ENCODE peak calls at places on chromosomes 5 and 9, in eight cellular contexts. Q, M, W, I, B, H, E and U are unnamed samples.

GRCh38 chr5:175826980-175827379 is 44.4 kb upstream of the CPLX2 start:
- DNase-seq in Q (peak; percentile 7), M (no peak), W (no peak), I (no peak), B (no peak), H (no peak), E (no peak), U (no peak)

GRCh38 chr9:132234501-132235045 is 72.7 kb downstream of the NTNG2 start:
- DNase-seq in Q (no peak), M (no peak), W (no peak), I (peak; percentile 30), B (no peak), H (no peak), E (peak; percentile 65), U (no peak)

GRCh38 chr9:78273761-78274160 is 23.2 kb upstream of the PSAT1 start:
- DNase-seq in Q (no peak), M (no peak), W (no peak), I (peak; percentile 26), B (no peak), H (no peak), E (no peak), U (no peak)

GRCh38 chr5:75466317-75466716 is 45.1 kb downstream of the CERT1 start:
- DNase-seq in Q (no peak), M (no peak), W (no peak), I (no peak), B (no peak), H (no peak), E (no peak), U (no peak)

GRCh38 chr9:38671748-38672147 is 48.2 kb downstream of the FAM240B start:
- DNase-seq in Q (no peak), M (no peak), W (no peak), I (no peak), B (no peak), H (no peak), E (no peak), U (no peak)

GRCh38 chr9:75001719-75002421 is 26.2 kb downstream of the CARNMT1 start:
- DNase-seq in Q (peak; percentile 84), M (peak; percentile 76), W (peak; percentile 74), I (peak; percentile 78), B (peak; percentile 90), H (peak; percentile 93), E (peak; percentile 44), U (peak; percentile 86)

GRCh38 chr5:156208271-156208670 is 118.7 kb upstream of the SGCD start:
- DNase-seq in Q (peak; percentile 35), M (peak; percentile 1), W (no peak), I (peak; percentile 36), B (peak; percentile 64), H (peak; percentile 35), E (no peak), U (peak; percentile 29)

GRCh38 chr5:138305797-138306196 is 25.8 kb downstream of the CDC25C start:
- DNase-seq in Q (no peak), M (no peak), W (no peak), I (no peak), B (no peak), H (no peak), E (no peak), U (no peak)

GRCh38 chr5:146965781-146966659 is 87.5 kb upstream of the PPP2R2B start:
- DNase-seq in Q (peak; percentile 70), M (peak; percentile 83), W (peak; percentile 74), I (peak; percentile 82), B (peak; percentile 88), H (peak; percentile 84), E (peak; percentile 62), U (peak; percentile 74)

GRCh38 chr5:10902145-10902544 is 141.1 kb upstream of the DAP start:
- DNase-seq in Q (no peak), M (peak; percentile 73), W (no peak), I (peak; percentile 55), B (no peak), H (no peak), E (no peak), U (no peak)

GRCh38 chr5:61440596-61440995 is 108.5 kb downstream of the ZSWIM6 start:
- DNase-seq in Q (no peak), M (no peak), W (no peak), I (no peak), B (no peak), H (no peak), E (no peak), U (no peak)

GRCh38 chr5:61768692-61769281 is 436.7 kb downstream of the ZSWIM6 start:
- DNase-seq in Q (peak; percentile 54), M (peak; percentile 53), W (peak; percentile 63), I (peak; percentile 38), B (peak; percentile 89), H (peak; percentile 69), E (peak; percentile 31), U (peak; percentile 19)

GRCh38 chr5:69519285-69519684 is 26.7 kb downstream of the OCLN start:
- DNase-seq in Q (no peak), M (no peak), W (no peak), I (no peak), B (no peak), H (no peak), E (no peak), U (no peak)

GRCh38 chr5:96690906-96691305 is 28.7 kb downstream of the CAST start:
- DNase-seq in Q (no peak), M (peak; percentile 41), W (no peak), I (no peak), B (no peak), H (no peak), E (no peak), U (no peak)

GRCh38 chr5:56088967-56089829 is 94.4 kb upstream of the IL6ST start:
- DNase-seq in Q (no peak), M (peak; percentile 55), W (no peak), I (peak; percentile 71), B (no peak), H (peak; percentile 61), E (no peak), U (no peak)
- TF ChIP-seq EZH2phosphoT487 in Q (no peak), M (no peak), W (no peak), I (no peak), B (no peak), H (no peak), E (no peak), U (no peak)

GRCh38 chr9:122370869-122371467 is at the start of gene PTGS1:
- DNase-seq in Q (peak; percentile 49), M (no peak), W (no peak), I (peak; percentile 67), B (peak; percentile 77), H (peak; percentile 55), E (peak; percentile 79), U (peak; percentile 56)
- H2AFZ ChIP-seq in Q (peak within 1 kb of the TSS; percentile 91), M (peak within 1 kb of the TSS; percentile 57), W (peak within 1 kb of the TSS; percentile 91), I (peak within 1 kb of the TSS; percentile 73), B (peak within 1 kb of the TSS; percentile 97), H (peak within 1 kb of the TSS; percentile 35), E (no peak within 1 kb of the TSS), U (peak within 1 kb of the TSS; percentile 95)

DNA sequence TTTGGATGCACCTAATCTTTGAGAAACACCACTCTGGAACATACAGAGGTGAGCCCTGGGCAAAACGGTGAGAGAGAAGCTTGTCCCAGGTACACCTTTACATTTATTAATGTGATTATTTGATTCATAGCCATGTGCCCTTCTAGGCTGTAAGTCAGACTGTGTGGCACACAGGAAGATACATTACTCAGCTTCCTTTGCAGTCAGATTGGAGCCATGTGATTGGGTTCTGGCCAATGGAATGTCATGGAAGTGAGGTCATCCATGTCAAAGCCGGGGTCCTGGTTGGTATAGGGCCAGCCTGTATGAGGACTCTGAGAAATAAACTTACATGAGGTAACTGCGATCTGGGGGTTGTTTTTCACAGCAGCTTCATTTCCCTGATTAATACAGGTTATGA is 106.8 kb upstream of the CD180 start:
- DNase-seq in Q (no peak), M (no peak), W (no peak), I (peak; percentile 67), B (no peak), H (no peak), E (no peak), U (no peak)
- H3K27ac ChIP-seq in Q (no peak overlapping the region), M (no peak overlapping the region), W (no peak overlapping the region), I (no peak overlapping the region), B (no peak overlapping the region), H (no peak overlapping the region), E (peak overlapping the region; percentile 43), U (no peak overlapping the region)

GRCh38 chr5:82408033-82408432 is 129.9 kb upstream of the RPS23 start:
- DNase-seq in Q (no peak), M (no peak), W (no peak), I (no peak), B (no peak), H (no peak), E (no peak), U (no peak)

GRCh38 chr5:82404382-82404945 is 126.3 kb upstream of the RPS23 start:
- DNase-seq in Q (no peak), M (no peak), W (no peak), I (no peak), B (no peak), H (no peak), E (no peak), U (no peak)

GRCh38 chr5:82405618-82406199 is 127.6 kb upstream of the RPS23 start:
- DNase-seq in Q (no peak), M (peak; percentile 97), W (no peak), I (peak; percentile 97), B (no peak), H (no peak), E (no peak), U (no peak)

GRCh38 chr5:82405166-82405565 is 127.0 kb upstream of the RPS23 start:
- DNase-seq in Q (no peak), M (peak; percentile 70), W (no peak), I (peak; percentile 88), B (no peak), H (no peak), E (no peak), U (no peak)

GRCh38 chr5:82406200-82406773 is 128.1 kb upstream of the RPS23 start:
- DNase-seq in Q (no peak), M (peak; percentile 93), W (no peak), I (peak; percentile 77), B (peak; percentile 36), H (no peak), E (no peak), U (no peak)
- TF ChIP-seq EZH2phosphoT487 in Q (no peak), M (no peak), W (no peak), I (peak; percentile 30), B (no peak), H (no peak), E (no peak), U (no peak)

DNA sequence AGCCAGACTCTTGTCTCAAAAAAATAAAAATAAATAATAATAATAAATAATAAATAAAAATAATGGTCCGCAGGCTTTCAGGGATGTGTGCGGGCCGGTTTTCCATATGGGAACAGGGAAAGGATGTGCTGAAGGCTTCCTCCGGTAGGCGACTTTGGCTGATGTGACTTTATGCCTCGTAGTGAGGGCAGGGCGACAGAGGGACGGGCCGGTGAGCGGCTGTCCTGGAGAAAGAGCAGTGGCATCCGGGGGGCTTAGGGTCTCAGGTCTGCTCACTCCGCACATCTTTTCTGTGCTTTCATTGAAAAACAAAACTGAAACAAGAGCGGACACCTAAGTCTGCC is 811 bp upstream of the PRRX2 start:
- DNase-seq in Q (no peak), M (no peak), W (no peak), I (no peak), B (peak; percentile 48), H (no peak), E (peak; percentile 54), U (no peak)
- H2AFZ ChIP-seq in Q (no peak overlapping the region), M (no peak overlapping the region), W (no peak overlapping the region), I (peak overlapping the region; percentile 72), B (peak overlapping the region; percentile 96), H (peak overlapping the region; percentile 49), E (no peak overlapping the region), U (peak overlapping the region; percentile 58)